ENCODE peak calls at places on chromosomes 1 and 21, in six cellular contexts. One of them, this sample, is unnamed.
A peak's percentile ranks its signal among the peaks of the same experiment; 100 is the strongest.

GRCh38 chr1:166947398-166948043 is 27.8 kb downstream of the ILDR2 start:
- DNase-seq in ovary: peak; percentile 60
- DNase-seq in CD8-positive, alpha-beta memory T cell: no peak
- DNase-seq in sigmoid colon: peak; percentile 68
- DNase-seq in astrocyte: peak; percentile 77
- DNase-seq in GM12878: no peak
- DNase-seq in this sample: no peak

GRCh38 chr1:221162939-221163338 is 283.7 kb downstream of the HLX start:
- DNase-seq in GM12878: no peak
- DNase-seq in ovary: no peak
- DNase-seq in sigmoid colon: no peak
- DNase-seq in CD8-positive, alpha-beta memory T cell: no peak
- DNase-seq in astrocyte: no peak
- DNase-seq in this sample: no peak

GRCh38 chr1:21139601-21140000 is 37.1 kb downstream of the EIF4G3 start:
- DNase-seq in CD8-positive, alpha-beta memory T cell: no peak
- DNase-seq in ovary: no peak
- DNase-seq in GM12878: no peak
- DNase-seq in astrocyte: no peak
- DNase-seq in sigmoid colon: no peak
- DNase-seq in this sample: no peak

GRCh38 chr21:17460094-17460493 is 52.7 kb upstream of the CXADR start:
- DNase-seq in sigmoid colon: no peak
- DNase-seq in GM12878: no peak
- DNase-seq in CD8-positive, alpha-beta memory T cell: no peak
- DNase-seq in ovary: no peak
- DNase-seq in astrocyte: peak; percentile 33
- DNase-seq in this sample: no peak

GRCh38 chr1:221634606-221635005 is 107.3 kb downstream of the DUSP10 start:
- DNase-seq in CD8-positive, alpha-beta memory T cell: no peak
- DNase-seq in astrocyte: no peak
- DNase-seq in GM12878: no peak
- DNase-seq in ovary: no peak
- DNase-seq in sigmoid colon: no peak
- DNase-seq in this sample: no peak

GRCh38 chr1:153333902-153334301 is 14.7 kb downstream of the PGLYRP4 start:
- DNase-seq in GM12878: no peak
- DNase-seq in ovary: no peak
- DNase-seq in CD8-positive, alpha-beta memory T cell: no peak
- DNase-seq in sigmoid colon: no peak
- DNase-seq in astrocyte: no peak
- DNase-seq in this sample: no peak

GRCh38 chr1:177898377-177898648 is 71.5 kb downstream of the SEC16B start:
- DNase-seq in sigmoid colon: no peak
- DNase-seq in GM12878: no peak
- DNase-seq in astrocyte: no peak
- DNase-seq in CD8-positive, alpha-beta memory T cell: no peak
- DNase-seq in ovary: no peak
- DNase-seq in this sample: no peak

GRCh38 chr1:150516616-150517015 is 1.1 kb downstream of the FALEC start:
- DNase-seq in sigmoid colon: no peak
- DNase-seq in CD8-positive, alpha-beta memory T cell: no peak
- DNase-seq in ovary: no peak
- DNase-seq in GM12878: no peak
- DNase-seq in astrocyte: no peak
- DNase-seq in this sample: no peak

GRCh38 chr1:32393136-32393535 is 1.1 kb downstream of the BSDC1 start:
- DNase-seq in astrocyte: no peak
- DNase-seq in sigmoid colon: no peak
- DNase-seq in ovary: no peak
- DNase-seq in CD8-positive, alpha-beta memory T cell: no peak
- DNase-seq in GM12878: no peak
- DNase-seq in this sample: no peak

GRCh38 chr1:52603680-52604501 is 1.7 kb downstream of the GPX7 start:
- DNase-seq in CD8-positive, alpha-beta memory T cell: no peak
- DNase-seq in astrocyte: no peak
- DNase-seq in ovary: no peak
- DNase-seq in GM12878: no peak
- DNase-seq in sigmoid colon: no peak
- DNase-seq in this sample: no peak
- H3K4me3 ChIP-seq in CD8-positive, alpha-beta memory T cell: peak overlapping the region; percentile 80
- H3K4me3 ChIP-seq in astrocyte: no peak overlapping the region
- H3K4me3 ChIP-seq in ovary: no peak overlapping the region
- H3K4me3 ChIP-seq in GM12878: no peak overlapping the region
- H3K4me3 ChIP-seq in sigmoid colon: no peak overlapping the region
- H3K4me3 ChIP-seq in this sample: no peak overlapping the region

GRCh38 chr1:8815582-8816285 is 1.7 kb downstream of the RERE start:
- DNase-seq in sigmoid colon: no peak
- DNase-seq in astrocyte: peak; percentile 46
- DNase-seq in GM12878: no peak
- DNase-seq in CD8-positive, alpha-beta memory T cell: no peak
- DNase-seq in ovary: no peak
- DNase-seq in this sample: no peak

GRCh38 chr1:8813991-8814390 is 3.4 kb downstream of the RERE start:
- DNase-seq in ovary: no peak
- DNase-seq in astrocyte: no peak
- DNase-seq in sigmoid colon: no peak
- DNase-seq in GM12878: no peak
- DNase-seq in CD8-positive, alpha-beta memory T cell: no peak
- DNase-seq in this sample: no peak

GRCh38 chr1:8813016-8813763 is 4.2 kb downstream of the RERE start:
- DNase-seq in GM12878: no peak
- DNase-seq in ovary: no peak
- DNase-seq in CD8-positive, alpha-beta memory T cell: no peak
- DNase-seq in sigmoid colon: no peak
- DNase-seq in astrocyte: peak; percentile 71
- DNase-seq in this sample: no peak

GRCh38 chr1:8816306-8816705 is 1.1 kb downstream of the RERE start:
- DNase-seq in astrocyte: peak; percentile 40
- DNase-seq in ovary: no peak
- DNase-seq in GM12878: no peak
- DNase-seq in CD8-positive, alpha-beta memory T cell: no peak
- DNase-seq in sigmoid colon: no peak
- DNase-seq in this sample: no peak

DNA sequence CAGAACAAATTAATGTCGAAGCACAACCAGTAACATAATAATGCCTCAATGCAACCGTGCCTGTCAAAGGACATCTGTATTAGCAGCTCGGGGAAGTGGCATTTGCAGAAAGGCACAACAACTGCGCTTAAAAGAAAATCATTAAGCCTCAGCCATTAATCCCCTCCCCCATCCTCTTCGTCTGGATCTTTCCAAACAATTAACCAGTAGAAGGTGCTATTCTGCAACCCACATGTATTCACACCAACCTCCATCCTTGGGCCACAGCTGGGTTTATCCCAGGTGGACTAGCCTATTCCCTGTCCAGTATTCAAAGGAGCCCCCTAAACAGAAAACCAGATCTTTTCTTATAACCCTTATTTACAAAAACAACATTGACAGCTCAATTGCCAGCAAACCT is 2.6 kb downstream of the RERE start:
- DNase-seq in astrocyte: no peak
- DNase-seq in sigmoid colon: no peak
- DNase-seq in CD8-positive, alpha-beta memory T cell: no peak
- DNase-seq in ovary: no peak
- DNase-seq in GM12878: no peak
- DNase-seq in this sample: no peak
- H3K4me3 ChIP-seq in astrocyte: no peak overlapping the region
- H3K4me3 ChIP-seq in sigmoid colon: no peak overlapping the region
- H3K4me3 ChIP-seq in CD8-positive, alpha-beta memory T cell: no peak overlapping the region
- H3K4me3 ChIP-seq in ovary: no peak overlapping the region
- H3K4me3 ChIP-seq in GM12878: peak overlapping the region; percentile 91
- H3K4me3 ChIP-seq in this sample: no peak overlapping the region

GRCh38 chr1:240099329-240099728 is 7.6 kb downstream of the FMN2 start:
- DNase-seq in astrocyte: no peak
- DNase-seq in CD8-positive, alpha-beta memory T cell: no peak
- DNase-seq in ovary: no peak
- DNase-seq in GM12878: no peak
- DNase-seq in sigmoid colon: no peak
- DNase-seq in this sample: no peak

GRCh38 chr1:240099748-240100147 is 8.1 kb downstream of the FMN2 start:
- DNase-seq in GM12878: no peak
- DNase-seq in astrocyte: no peak
- DNase-seq in ovary: no peak
- DNase-seq in CD8-positive, alpha-beta memory T cell: no peak
- DNase-seq in sigmoid colon: no peak
- DNase-seq in this sample: no peak

GRCh38 chr1:240101306-240101705 is 9.6 kb downstream of the FMN2 start:
- DNase-seq in ovary: no peak
- DNase-seq in CD8-positive, alpha-beta memory T cell: no peak
- DNase-seq in sigmoid colon: no peak
- DNase-seq in GM12878: no peak
- DNase-seq in astrocyte: no peak
- DNase-seq in this sample: no peak

GRCh38 chr1:240100351-240100750 is 8.7 kb downstream of the FMN2 start:
- DNase-seq in CD8-positive, alpha-beta memory T cell: no peak
- DNase-seq in sigmoid colon: no peak
- DNase-seq in ovary: no peak
- DNase-seq in GM12878: no peak
- DNase-seq in astrocyte: peak; percentile 72
- DNase-seq in this sample: peak; percentile 48

DNA sequence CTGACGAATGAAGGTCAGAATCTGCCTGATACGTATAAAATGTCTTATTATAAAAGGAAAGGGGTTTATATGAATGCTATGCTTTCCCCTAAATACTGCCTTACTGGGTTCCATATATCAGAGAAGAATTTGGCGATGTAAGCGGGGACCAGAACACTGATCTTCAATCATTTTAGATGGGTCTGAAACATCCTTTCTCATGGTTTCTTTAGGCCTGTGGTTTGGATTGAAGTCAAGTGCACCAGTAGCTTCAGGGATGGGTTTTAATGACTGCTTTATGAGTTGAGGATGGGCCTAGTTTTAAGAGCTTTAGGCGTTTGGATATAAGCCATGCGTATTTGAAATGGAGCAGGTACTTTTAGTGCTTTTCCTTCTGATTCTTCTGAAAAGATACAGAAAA is 6.9 kb downstream of the FMN2 start:
- DNase-seq in astrocyte: peak; percentile 39
- DNase-seq in sigmoid colon: no peak
- DNase-seq in ovary: no peak
- DNase-seq in GM12878: no peak
- DNase-seq in CD8-positive, alpha-beta memory T cell: no peak
- DNase-seq in this sample: no peak
- H3K4me3 ChIP-seq in astrocyte: no peak overlapping the region
- H3K4me3 ChIP-seq in sigmoid colon: no peak overlapping the region
- H3K4me3 ChIP-seq in ovary: no peak overlapping the region
- H3K4me3 ChIP-seq in GM12878: no peak overlapping the region
- H3K4me3 ChIP-seq in CD8-positive, alpha-beta memory T cell: no peak overlapping the region
- H3K4me3 ChIP-seq in this sample: no peak overlapping the region

DNA sequence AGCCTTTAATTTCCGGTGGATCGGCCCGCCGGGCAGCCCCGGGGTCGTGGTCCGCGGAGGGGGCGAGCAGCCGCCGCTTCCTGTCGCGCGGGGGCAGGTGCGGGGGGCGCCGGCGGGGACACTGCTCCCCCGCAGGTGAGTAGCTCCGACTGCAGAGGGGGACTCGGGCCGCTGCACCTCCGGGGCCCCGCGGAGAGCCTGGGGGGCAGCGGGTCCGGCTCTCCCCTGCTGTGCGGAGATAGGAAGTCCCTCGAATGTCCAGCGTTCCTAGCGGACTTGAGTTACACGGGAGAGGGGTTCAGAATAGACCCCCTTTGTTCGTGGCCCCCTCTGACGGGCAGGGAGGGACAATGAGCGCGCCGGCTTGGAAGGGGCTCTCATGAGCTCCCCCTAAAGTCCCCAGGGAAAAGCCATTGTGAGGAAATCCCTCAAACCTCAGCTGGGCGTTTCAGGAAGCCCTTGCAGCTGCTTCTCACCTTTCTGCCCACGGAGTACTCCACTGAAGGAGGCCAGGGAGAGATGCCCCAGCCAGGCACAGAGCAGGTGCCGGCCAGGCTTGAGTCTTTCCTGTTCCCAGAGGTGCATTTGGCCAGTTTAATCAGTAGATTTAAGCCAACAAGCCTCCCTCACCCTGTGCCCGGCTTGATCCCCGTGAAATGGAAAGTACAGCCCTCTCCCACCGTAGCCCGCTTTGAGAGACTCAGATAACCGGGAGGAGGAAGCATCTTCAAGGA is 925 bp downstream of the PDE9A start:
- DNase-seq in sigmoid colon: no peak
- DNase-seq in ovary: no peak
- DNase-seq in astrocyte: no peak
- DNase-seq in CD8-positive, alpha-beta memory T cell: no peak
- DNase-seq in GM12878: no peak
- DNase-seq in this sample: no peak
- H3K4me3 ChIP-seq in sigmoid colon: peak overlapping the region; percentile 86
- H3K4me3 ChIP-seq in ovary: peak overlapping the region; percentile 42
- H3K4me3 ChIP-seq in astrocyte: peak overlapping the region; percentile 5
- H3K4me3 ChIP-seq in CD8-positive, alpha-beta memory T cell: peak overlapping the region; percentile 33
- H3K4me3 ChIP-seq in GM12878: no peak overlapping the region
- H3K4me3 ChIP-seq in this sample: no peak overlapping the region